ENCODE peak calls at places on chromosomes 3 and 15, in four cellular contexts. P is breast epithelium, W is endothelial cell, E is mesothelial cell of epicardium. Y is an unnamed sample.

GRCh38 chr15:62889141-62889661 is 153.3 kb upstream of the TPM1 start:
- DNase-seq in P (no peak), W (no peak), E (no peak), Y (no peak)

GRCh38 chr3:18389108-18389733 is 35.9 kb downstream of the SATB1 start:
- DNase-seq in P (no peak), W (peak; percentile 26), E (no peak), Y (peak; percentile 8)

GRCh38 chr15:67405208-67406191 is 115.4 kb upstream of the C15orf61 start:
- DNase-seq in P (no peak), W (no peak), E (no peak), Y (no peak)

GRCh38 chr3:150737874-150738679 is 24.9 kb downstream of the SIAH2 start:
- DNase-seq in P (no peak), W (no peak), E (no peak), Y (no peak)

GRCh38 chr3:191882289-191882688 is 421.3 kb downstream of the PYDC2 start:
- DNase-seq in P (no peak), W (no peak), E (no peak), Y (no peak)

GRCh38 chr3:50531201-50531600 is 27.8 kb upstream of the CACNA2D2 start:
- DNase-seq in P (no peak), W (no peak), E (no peak), Y (no peak)

GRCh38 chr3:52054689-52055511 is 1.5 kb downstream of the DUSP7 start:
- DNase-seq in P (no peak), W (peak; percentile 26), E (no peak), Y (no peak)

GRCh38 chr3:152202976-152203626 is 65.6 kb upstream of the MBNL1 start:
- DNase-seq in P (no peak), W (no peak), E (no peak), Y (no peak)

GRCh38 chr3:197523551-197523950 is 32.2 kb downstream of the BDH1 start:
- DNase-seq in P (no peak), W (no peak), E (no peak), Y (no peak)

GRCh38 chr3:120678331-120678845 is 3.7 kb downstream of the HGD start:
- DNase-seq in P (no peak), W (no peak), E (no peak), Y (peak; percentile 31)

GRCh38 chr3:13085081-13085845 is 12.0 kb upstream of the IQSEC1 start:
- DNase-seq in P (no peak), W (no peak), E (no peak), Y (no peak)

GRCh38 chr3:188834349-188834748 is 337.4 kb upstream of the TPRG1 start:
- DNase-seq in P (no peak), W (no peak), E (no peak), Y (no peak)

GRCh38 chr15:35256141-35256540 is 171.0 kb upstream of the NANOGP8 start:
- DNase-seq in P (no peak), W (no peak), E (no peak), Y (no peak)

GRCh38 chr3:112109313-112109712 is 23.1 kb downstream of the C3orf52 start:
- DNase-seq in P (no peak), W (no peak), E (no peak), Y (no peak)

GRCh38 chr3:62229908-62230307 is 143.4 kb downstream of the FEZF2 start:
- DNase-seq in P (no peak), W (no peak), E (no peak), Y (peak; percentile 30)

GRCh38 chr3:172040976-172041963 is 1.9 kb downstream of the FNDC3B start:
- DNase-seq in P (no peak), W (no peak), E (no peak), Y (no peak)

GRCh38 chr3:108345492-108346205 is 49.3 kb downstream of the HHLA2 start:
- DNase-seq in P (no peak), W (no peak), E (no peak), Y (no peak)

GRCh38 chr15:99651023-99651807 is 82.0 kb downstream of the LYSMD4 start:
- DNase-seq in P (no peak), W (no peak), E (no peak), Y (no peak)

GRCh38 chr3:46858996-46859710 is 4.1 kb downstream of the MYL3 start:
- DNase-seq in P (peak; percentile 28), W (no peak), E (peak; percentile 15), Y (no peak)

GRCh38 chr3:74443102-74443501 is 171.4 kb downstream of the CNTN3 start:
- DNase-seq in P (no peak), W (no peak), E (no peak), Y (no peak)

GRCh38 chr3:31466016-31466415 is 66.7 kb upstream of the STT3B start:
- DNase-seq in P (no peak), W (no peak), E (no peak), Y (no peak)

GRCh38 chr15:70323111-70323851 is 225.6 kb upstream of the TLE3 start:
- DNase-seq in P (no peak), W (no peak), E (no peak), Y (peak; percentile 1)

GRCh38 chr15:80545078-80545477 is 140.9 kb downstream of the ARNT2 start:
- DNase-seq in P (no peak), W (no peak), E (no peak), Y (no peak)

GRCh38 chr3:159929181-159929893 is 59.3 kb upstream of the IL12A start:
- DNase-seq in P (no peak), W (peak; percentile 4), E (no peak), Y (no peak)

Y was measured in NCI-H2227 treated with DMSO at 0.1 percent for 48 hours.